ENCODE peak calls at places on chromosomes 3 and 15, in eight cellular contexts. One of them, this sample, is unnamed.

GRCh38 chr3:126858887-126859286 is 124.0 kb upstream of the PLXNA1 start:
- DNase-seq in activated CD4-positive, alpha-beta T cell treated with anti-CD3 and anti-CD28 coated beads, Interleukin-2, amount 50 U/mL, for 4 hours: no peak
- DNase-seq in astrocyte: peak
- DNase-seq in right cardiac atrium: no peak
- DNase-seq in Right ventricle myocardium superior: no peak
- DNase-seq in cardiac muscle cell: no peak
- DNase-seq in GM23248: peak
- DNase-seq in posterior vena cava: no peak
- DNase-seq in this sample: peak

GRCh38 chr15:67133738-67134576 is 68.6 kb downstream of the SMAD3 start:
- DNase-seq in right cardiac atrium: no peak
- DNase-seq in GM23248: peak
- DNase-seq in Right ventricle myocardium superior: no peak
- DNase-seq in activated CD4-positive, alpha-beta T cell treated with anti-CD3 and anti-CD28 coated beads, Interleukin-2, amount 50 U/mL, for 4 hours: peak
- DNase-seq in astrocyte: peak
- DNase-seq in posterior vena cava: peak
- DNase-seq in cardiac muscle cell: peak
- DNase-seq in this sample: no peak

GRCh38 chr3:74314696-74315095 is 299.8 kb downstream of the CNTN3 start:
- DNase-seq in cardiac muscle cell: no peak
- DNase-seq in posterior vena cava: no peak
- DNase-seq in right cardiac atrium: no peak
- DNase-seq in Right ventricle myocardium superior: no peak
- DNase-seq in activated CD4-positive, alpha-beta T cell treated with anti-CD3 and anti-CD28 coated beads, Interleukin-2, amount 50 U/mL, for 4 hours: no peak
- DNase-seq in astrocyte: no peak
- DNase-seq in GM23248: peak
- DNase-seq in this sample: peak

GRCh38 chr3:147378186-147378503 is 28.2 kb downstream of the ZIC4 start:
- DNase-seq in cardiac muscle cell: no peak
- DNase-seq in Right ventricle myocardium superior: no peak
- DNase-seq in posterior vena cava: no peak
- DNase-seq in GM23248: peak
- DNase-seq in astrocyte: no peak
- DNase-seq in right cardiac atrium: no peak
- DNase-seq in activated CD4-positive, alpha-beta T cell treated with anti-CD3 and anti-CD28 coated beads, Interleukin-2, amount 50 U/mL, for 4 hours: no peak
- DNase-seq in this sample: no peak

GRCh38 chr15:72116680-72117447 is 1.1 kb downstream of the MYO9A start:
- DNase-seq in posterior vena cava: no peak
- DNase-seq in right cardiac atrium: peak
- DNase-seq in Right ventricle myocardium superior: no peak
- DNase-seq in cardiac muscle cell: peak
- DNase-seq in activated CD4-positive, alpha-beta T cell treated with anti-CD3 and anti-CD28 coated beads, Interleukin-2, amount 50 U/mL, for 4 hours: peak
- DNase-seq in astrocyte: peak
- DNase-seq in GM23248: peak
- DNase-seq in this sample: no peak

GRCh38 chr15:48790716-48791115 is 20.2 kb downstream of the CEP152 start:
- DNase-seq in posterior vena cava: no peak
- DNase-seq in cardiac muscle cell: no peak
- DNase-seq in astrocyte: peak
- DNase-seq in activated CD4-positive, alpha-beta T cell treated with anti-CD3 and anti-CD28 coated beads, Interleukin-2, amount 50 U/mL, for 4 hours: no peak
- DNase-seq in GM23248: peak
- DNase-seq in right cardiac atrium: no peak
- DNase-seq in Right ventricle myocardium superior: no peak
- DNase-seq in this sample: no peak

GRCh38 chr3:38117748-38118420 is 19.0 kb downstream of the ACAA1 start:
- DNase-seq in astrocyte: peak
- DNase-seq in Right ventricle myocardium superior: peak
- DNase-seq in GM23248: peak
- DNase-seq in right cardiac atrium: peak
- DNase-seq in activated CD4-positive, alpha-beta T cell treated with anti-CD3 and anti-CD28 coated beads, Interleukin-2, amount 50 U/mL, for 4 hours: peak
- DNase-seq in posterior vena cava: peak
- DNase-seq in cardiac muscle cell: peak
- DNase-seq in this sample: no peak

GRCh38 chr15:45704329-45705249 is 69.8 kb downstream of the SQOR start:
- DNase-seq in posterior vena cava: no peak
- DNase-seq in astrocyte: no peak
- DNase-seq in cardiac muscle cell: peak
- DNase-seq in activated CD4-positive, alpha-beta T cell treated with anti-CD3 and anti-CD28 coated beads, Interleukin-2, amount 50 U/mL, for 4 hours: peak
- DNase-seq in GM23248: peak
- DNase-seq in right cardiac atrium: peak
- DNase-seq in Right ventricle myocardium superior: no peak
- DNase-seq in this sample: no peak

GRCh38 chr3:61847784-61848462 is 286.6 kb downstream of the PTPRG start:
- DNase-seq in Right ventricle myocardium superior: peak
- DNase-seq in posterior vena cava: peak
- DNase-seq in right cardiac atrium: peak
- DNase-seq in GM23248: peak
- DNase-seq in activated CD4-positive, alpha-beta T cell treated with anti-CD3 and anti-CD28 coated beads, Interleukin-2, amount 50 U/mL, for 4 hours: no peak
- DNase-seq in cardiac muscle cell: peak
- DNase-seq in astrocyte: no peak
- DNase-seq in this sample: no peak

GRCh38 chr3:141405025-141405424 is 36.7 kb downstream of the ZBTB38 start:
- DNase-seq in activated CD4-positive, alpha-beta T cell treated with anti-CD3 and anti-CD28 coated beads, Interleukin-2, amount 50 U/mL, for 4 hours: no peak
- DNase-seq in GM23248: peak
- DNase-seq in cardiac muscle cell: no peak
- DNase-seq in Right ventricle myocardium superior: no peak
- DNase-seq in right cardiac atrium: no peak
- DNase-seq in astrocyte: peak
- DNase-seq in posterior vena cava: no peak
- DNase-seq in this sample: no peak

GRCh38 chr3:37054370-37054769 is 61.1 kb downstream of the MLH1 start:
- DNase-seq in posterior vena cava: no peak
- DNase-seq in Right ventricle myocardium superior: no peak
- DNase-seq in right cardiac atrium: no peak
- DNase-seq in activated CD4-positive, alpha-beta T cell treated with anti-CD3 and anti-CD28 coated beads, Interleukin-2, amount 50 U/mL, for 4 hours: no peak
- DNase-seq in astrocyte: peak
- DNase-seq in cardiac muscle cell: peak
- DNase-seq in GM23248: peak
- DNase-seq in this sample: no peak

GRCh38 chr15:35481992-35482391 is 64.0 kb downstream of the DPH6 start:
- DNase-seq in posterior vena cava: no peak
- DNase-seq in GM23248: peak
- DNase-seq in cardiac muscle cell: no peak
- DNase-seq in astrocyte: peak
- DNase-seq in Right ventricle myocardium superior: no peak
- DNase-seq in activated CD4-positive, alpha-beta T cell treated with anti-CD3 and anti-CD28 coated beads, Interleukin-2, amount 50 U/mL, for 4 hours: no peak
- DNase-seq in right cardiac atrium: no peak
- DNase-seq in this sample: peak

GRCh38 chr15:31238906-31239305 is 87.7 kb upstream of the KLF13 start:
- DNase-seq in cardiac muscle cell: no peak
- DNase-seq in GM23248: no peak
- DNase-seq in right cardiac atrium: no peak
- DNase-seq in astrocyte: no peak
- DNase-seq in Right ventricle myocardium superior: no peak
- DNase-seq in posterior vena cava: peak
- DNase-seq in activated CD4-positive, alpha-beta T cell treated with anti-CD3 and anti-CD28 coated beads, Interleukin-2, amount 50 U/mL, for 4 hours: no peak
- DNase-seq in this sample: no peak

GRCh38 chr15:40339621-40339945 is 1.2 kb downstream of the CCDC9B start:
- DNase-seq in Right ventricle myocardium superior: no peak
- DNase-seq in right cardiac atrium: no peak
- DNase-seq in GM23248: no peak
- DNase-seq in posterior vena cava: peak
- DNase-seq in astrocyte: no peak
- DNase-seq in activated CD4-positive, alpha-beta T cell treated with anti-CD3 and anti-CD28 coated beads, Interleukin-2, amount 50 U/mL, for 4 hours: no peak
- DNase-seq in cardiac muscle cell: no peak
- DNase-seq in this sample: no peak

GRCh38 chr3:9859530-9860025 is 15.8 kb upstream of the RPUSD3 start:
- DNase-seq in cardiac muscle cell: no peak
- DNase-seq in posterior vena cava: peak
- DNase-seq in activated CD4-positive, alpha-beta T cell treated with anti-CD3 and anti-CD28 coated beads, Interleukin-2, amount 50 U/mL, for 4 hours: no peak
- DNase-seq in astrocyte: no peak
- DNase-seq in Right ventricle myocardium superior: no peak
- DNase-seq in GM23248: no peak
- DNase-seq in right cardiac atrium: no peak
- DNase-seq in this sample: no peak

GRCh38 chr3:129461461-129462146 is 21.6 kb downstream of the IFT122 start:
- DNase-seq in astrocyte: no peak
- DNase-seq in activated CD4-positive, alpha-beta T cell treated with anti-CD3 and anti-CD28 coated beads, Interleukin-2, amount 50 U/mL, for 4 hours: no peak
- DNase-seq in right cardiac atrium: peak
- DNase-seq in GM23248: peak
- DNase-seq in posterior vena cava: no peak
- DNase-seq in cardiac muscle cell: no peak
- DNase-seq in Right ventricle myocardium superior: peak
- DNase-seq in this sample: no peak

GRCh38 chr15:60091150-60091549 is 87.0 kb downstream of the FOXB1 start:
- DNase-seq in Right ventricle myocardium superior: no peak
- DNase-seq in astrocyte: peak
- DNase-seq in posterior vena cava: no peak
- DNase-seq in cardiac muscle cell: no peak
- DNase-seq in GM23248: peak
- DNase-seq in right cardiac atrium: peak
- DNase-seq in activated CD4-positive, alpha-beta T cell treated with anti-CD3 and anti-CD28 coated beads, Interleukin-2, amount 50 U/mL, for 4 hours: no peak
- DNase-seq in this sample: peak

GRCh38 chr3:176951144-176951543 is 246.1 kb downstream of the TBL1XR1 start:
- DNase-seq in GM23248: peak
- DNase-seq in activated CD4-positive, alpha-beta T cell treated with anti-CD3 and anti-CD28 coated beads, Interleukin-2, amount 50 U/mL, for 4 hours: no peak
- DNase-seq in astrocyte: peak
- DNase-seq in cardiac muscle cell: no peak
- DNase-seq in Right ventricle myocardium superior: peak
- DNase-seq in posterior vena cava: no peak
- DNase-seq in right cardiac atrium: peak
- DNase-seq in this sample: no peak

GRCh38 chr15:94327356-94327936 is 96.1 kb downstream of the MCTP2 start:
- DNase-seq in GM23248: peak
- DNase-seq in posterior vena cava: no peak
- DNase-seq in Right ventricle myocardium superior: no peak
- DNase-seq in right cardiac atrium: no peak
- DNase-seq in astrocyte: no peak
- DNase-seq in activated CD4-positive, alpha-beta T cell treated with anti-CD3 and anti-CD28 coated beads, Interleukin-2, amount 50 U/mL, for 4 hours: no peak
- DNase-seq in cardiac muscle cell: peak
- DNase-seq in this sample: no peak

GRCh38 chr3:133494469-133494868 is 79.0 kb upstream of the CDV3 start:
- DNase-seq in posterior vena cava: no peak
- DNase-seq in GM23248: peak
- DNase-seq in cardiac muscle cell: peak
- DNase-seq in Right ventricle myocardium superior: no peak
- DNase-seq in astrocyte: no peak
- DNase-seq in right cardiac atrium: no peak
- DNase-seq in activated CD4-positive, alpha-beta T cell treated with anti-CD3 and anti-CD28 coated beads, Interleukin-2, amount 50 U/mL, for 4 hours: no peak
- DNase-seq in this sample: no peak

GRCh38 chr15:77013786-77014136 is 18.8 kb downstream of the PSTPIP1 start:
- DNase-seq in GM23248: no peak
- DNase-seq in astrocyte: no peak
- DNase-seq in right cardiac atrium: no peak
- DNase-seq in posterior vena cava: no peak
- DNase-seq in Right ventricle myocardium superior: no peak
- DNase-seq in cardiac muscle cell: no peak
- DNase-seq in activated CD4-positive, alpha-beta T cell treated with anti-CD3 and anti-CD28 coated beads, Interleukin-2, amount 50 U/mL, for 4 hours: peak
- DNase-seq in this sample: no peak

GRCh38 chr15:92288755-92289154 is 104.9 kb upstream of the ST8SIA2 start:
- DNase-seq in right cardiac atrium: no peak
- DNase-seq in activated CD4-positive, alpha-beta T cell treated with anti-CD3 and anti-CD28 coated beads, Interleukin-2, amount 50 U/mL, for 4 hours: no peak
- DNase-seq in astrocyte: no peak
- DNase-seq in Right ventricle myocardium superior: no peak
- DNase-seq in posterior vena cava: no peak
- DNase-seq in GM23248: no peak
- DNase-seq in cardiac muscle cell: no peak
- DNase-seq in this sample: no peak

GRCh38 chr15:72285927-72286516 is 13.7 kb upstream of the PARP6 start:
- DNase-seq in astrocyte: no peak
- DNase-seq in right cardiac atrium: peak
- DNase-seq in GM23248: peak
- DNase-seq in posterior vena cava: peak
- DNase-seq in Right ventricle myocardium superior: peak
- DNase-seq in activated CD4-positive, alpha-beta T cell treated with anti-CD3 and anti-CD28 coated beads, Interleukin-2, amount 50 U/mL, for 4 hours: peak
- DNase-seq in cardiac muscle cell: peak
- DNase-seq in this sample: no peak

GRCh38 chr15:82183121-82184031 is 79.2 kb downstream of the EFL1 start:
- DNase-seq in right cardiac atrium: no peak
- DNase-seq in cardiac muscle cell: no peak
- DNase-seq in astrocyte: peak
- DNase-seq in Right ventricle myocardium superior: no peak
- DNase-seq in posterior vena cava: no peak
- DNase-seq in activated CD4-positive, alpha-beta T cell treated with anti-CD3 and anti-CD28 coated beads, Interleukin-2, amount 50 U/mL, for 4 hours: no peak
- DNase-seq in GM23248: peak
- DNase-seq in this sample: no peak

GRCh38 chr3:60048447-60048848 is 998.6 kb upstream of the CFAP20DC start:
- DNase-seq in GM23248: no peak
- DNase-seq in cardiac muscle cell: no peak
- DNase-seq in right cardiac atrium: no peak
- DNase-seq in astrocyte: no peak
- DNase-seq in activated CD4-positive, alpha-beta T cell treated with anti-CD3 and anti-CD28 coated beads, Interleukin-2, amount 50 U/mL, for 4 hours: peak
- DNase-seq in posterior vena cava: no peak
- DNase-seq in Right ventricle myocardium superior: no peak
- DNase-seq in this sample: no peak

GRCh38 chr15:27747997-27748396 is 351.1 kb downstream of the OCA2 start:
- DNase-seq in right cardiac atrium: no peak
- DNase-seq in GM23248: no peak
- DNase-seq in cardiac muscle cell: no peak
- DNase-seq in activated CD4-positive, alpha-beta T cell treated with anti-CD3 and anti-CD28 coated beads, Interleukin-2, amount 50 U/mL, for 4 hours: no peak
- DNase-seq in posterior vena cava: no peak
- DNase-seq in astrocyte: no peak
- DNase-seq in Right ventricle myocardium superior: no peak
- DNase-seq in this sample: no peak

GRCh38 chr3:48273594-48274211 is 32.8 kb downstream of the ZNF589 start:
- DNase-seq in right cardiac atrium: no peak
- DNase-seq in posterior vena cava: no peak
- DNase-seq in GM23248: peak
- DNase-seq in activated CD4-positive, alpha-beta T cell treated with anti-CD3 and anti-CD28 coated beads, Interleukin-2, amount 50 U/mL, for 4 hours: peak
- DNase-seq in Right ventricle myocardium superior: no peak
- DNase-seq in cardiac muscle cell: peak
- DNase-seq in astrocyte: peak
- DNase-seq in this sample: peak

GRCh38 chr3:36648241-36649034 is 115.9 kb downstream of the DCLK3 start:
- DNase-seq in activated CD4-positive, alpha-beta T cell treated with anti-CD3 and anti-CD28 coated beads, Interleukin-2, amount 50 U/mL, for 4 hours: no peak
- DNase-seq in Right ventricle myocardium superior: no peak
- DNase-seq in cardiac muscle cell: no peak
- DNase-seq in right cardiac atrium: no peak
- DNase-seq in astrocyte: peak
- DNase-seq in GM23248: peak
- DNase-seq in posterior vena cava: no peak
- DNase-seq in this sample: peak

GRCh38 chr3:149609595-149609994 is 48.2 kb downstream of the WWTR1 start:
- DNase-seq in Right ventricle myocardium superior: no peak
- DNase-seq in posterior vena cava: no peak
- DNase-seq in cardiac muscle cell: no peak
- DNase-seq in astrocyte: no peak
- DNase-seq in GM23248: no peak
- DNase-seq in activated CD4-positive, alpha-beta T cell treated with anti-CD3 and anti-CD28 coated beads, Interleukin-2, amount 50 U/mL, for 4 hours: no peak
- DNase-seq in right cardiac atrium: no peak
- DNase-seq in this sample: no peak

GRCh38 chr3:15040844-15041243 is 24.3 kb downstream of the MRPS25 start:
- DNase-seq in right cardiac atrium: no peak
- DNase-seq in activated CD4-positive, alpha-beta T cell treated with anti-CD3 and anti-CD28 coated beads, Interleukin-2, amount 50 U/mL, for 4 hours: no peak
- DNase-seq in astrocyte: no peak
- DNase-seq in posterior vena cava: no peak
- DNase-seq in GM23248: peak
- DNase-seq in cardiac muscle cell: peak
- DNase-seq in Right ventricle myocardium superior: no peak
- DNase-seq in this sample: no peak

GRCh38 chr3:184177331-184177731 is 2.7 kb downstream of the AP2M1 start:
- DNase-seq in posterior vena cava: no peak
- DNase-seq in activated CD4-positive, alpha-beta T cell treated with anti-CD3 and anti-CD28 coated beads, Interleukin-2, amount 50 U/mL, for 4 hours: no peak
- DNase-seq in astrocyte: peak
- DNase-seq in GM23248: peak
- DNase-seq in Right ventricle myocardium superior: no peak
- DNase-seq in right cardiac atrium: peak
- DNase-seq in cardiac muscle cell: peak
- DNase-seq in this sample: peak

GRCh38 chr15:56871180-56871579 is 47.3 kb upstream of the TCF12 start:
- DNase-seq in Right ventricle myocardium superior: no peak
- DNase-seq in GM23248: peak
- DNase-seq in astrocyte: peak
- DNase-seq in cardiac muscle cell: no peak
- DNase-seq in activated CD4-positive, alpha-beta T cell treated with anti-CD3 and anti-CD28 coated beads, Interleukin-2, amount 50 U/mL, for 4 hours: no peak
- DNase-seq in posterior vena cava: no peak
- DNase-seq in right cardiac atrium: no peak
- DNase-seq in this sample: no peak

This sample was measured in T1000.